ENCODE peak calls at places on chromosomes 3 and 15, in ten cellular contexts. U, S, O, B, G, L, Z, F, Q and T are unnamed samples.

GRCh38 chr3:152349397-152349796 is 80.7 kb downstream of the MBNL1 start:
- DNase-seq in U (no peak), S (no peak), O (no peak), B (no peak), G (no peak), L (no peak), Z (no peak), F (no peak), Q (no peak), T (no peak)

GRCh38 chr15:61951949-61952348 is 108.3 kb downstream of the VPS13C start:
- DNase-seq in U (no peak), S (peak; percentile 25), O (no peak), B (no peak), G (peak; percentile 5), L (no peak), Z (no peak), F (no peak), Q (no peak), T (no peak)

GRCh38 chr3:25468866-25469319 is 40.8 kb downstream of the RARB start:
- DNase-seq in U (peak; percentile 89), S (no peak), O (no peak), B (peak; percentile 14), G (no peak), L (no peak), Z (no peak), F (no peak), Q (peak; percentile 23), T (peak; percentile 84)

GRCh38 chr3:47824541-47825473 is 21.9 kb downstream of the DHX30 start:
- DNase-seq in U (peak; percentile 85), S (peak; percentile 80), O (no peak), B (peak; percentile 82), G (peak; percentile 93), L (peak; percentile 25), Z (no peak), F (peak; percentile 69), Q (peak; percentile 98), T (peak; percentile 73)

GRCh38 chr3:48656061-48656840 is 6.4 kb downstream of the CELSR3 start:
- DNase-seq in U (peak; percentile 89), S (peak; percentile 78), O (peak; percentile 93), B (peak; percentile 79), G (no peak), L (no peak), Z (peak; percentile 75), F (peak; percentile 35), Q (peak; percentile 58), T (no peak)

GRCh38 chr15:73872370-73872769 is 994 bp upstream of the TBC1D21 start:
- DNase-seq in U (no peak), S (no peak), O (no peak), B (no peak), G (no peak), L (no peak), Z (no peak), F (no peak), Q (no peak), T (no peak)

GRCh38 chr3:84136425-84136824 is 822.4 kb upstream of the CADM2 start:
- DNase-seq in U (no peak), S (no peak), O (no peak), B (no peak), G (no peak), L (no peak), Z (no peak), F (no peak), Q (no peak), T (no peak)

GRCh38 chr15:86236721-86237121 is 157.1 kb downstream of the AGBL1 start:
- DNase-seq in U (no peak), S (no peak), O (no peak), B (no peak), G (no peak), L (no peak), Z (peak; percentile 70), F (no peak), Q (no peak), T (no peak)

GRCh38 chr3:193796089-193796488 is 203.1 kb downstream of the OPA1 start:
- DNase-seq in U (no peak), S (no peak), O (no peak), B (no peak), G (no peak), L (no peak), Z (no peak), F (no peak), Q (no peak), T (peak; percentile 37)

GRCh38 chr3:32009101-32009500 is 27.6 kb downstream of the ZNF860 start:
- DNase-seq in U (no peak), S (no peak), O (no peak), B (no peak), G (no peak), L (no peak), Z (no peak), F (peak; percentile 28), Q (no peak), T (no peak)

GRCh38 chr3:149271669-149272068 is 50.0 kb upstream of the CP start:
- DNase-seq in U (no peak), S (no peak), O (peak; percentile 75), B (no peak), G (no peak), L (no peak), Z (no peak), F (no peak), Q (no peak), T (no peak)

GRCh38 chr3:126131881-126132750 is 48.2 kb upstream of the SLC41A3 start:
- DNase-seq in U (peak; percentile 49), S (peak; percentile 18), O (peak; percentile 75), B (peak; percentile 4), G (no peak), L (no peak), Z (no peak), F (no peak), Q (peak; percentile 7), T (peak; percentile 68)

GRCh38 chr3:126132751-126133511 is 47.5 kb downstream of the ALDH1L1 start:
- DNase-seq in U (no peak), S (peak; percentile 22), O (peak; percentile 79), B (peak; percentile 2), G (peak; percentile 10), L (no peak), Z (peak; percentile 33), F (no peak), Q (peak; percentile 16), T (peak; percentile 69)

GRCh38 chr3:126129408-126129891 is 45.5 kb upstream of the SLC41A3 start:
- DNase-seq in U (peak; percentile 73), S (peak; percentile 86), O (peak; percentile 86), B (peak; percentile 6), G (no peak), L (no peak), Z (no peak), F (no peak), Q (peak; percentile 29), T (peak; percentile 68)

GRCh38 chr3:126130081-126130855 is 46.3 kb upstream of the SLC41A3 start:
- DNase-seq in U (peak; percentile 47), S (peak; percentile 66), O (peak; percentile 91), B (peak; percentile 13), G (no peak), L (no peak), Z (no peak), F (no peak), Q (peak; percentile 4), T (peak; percentile 48)

DNA sequence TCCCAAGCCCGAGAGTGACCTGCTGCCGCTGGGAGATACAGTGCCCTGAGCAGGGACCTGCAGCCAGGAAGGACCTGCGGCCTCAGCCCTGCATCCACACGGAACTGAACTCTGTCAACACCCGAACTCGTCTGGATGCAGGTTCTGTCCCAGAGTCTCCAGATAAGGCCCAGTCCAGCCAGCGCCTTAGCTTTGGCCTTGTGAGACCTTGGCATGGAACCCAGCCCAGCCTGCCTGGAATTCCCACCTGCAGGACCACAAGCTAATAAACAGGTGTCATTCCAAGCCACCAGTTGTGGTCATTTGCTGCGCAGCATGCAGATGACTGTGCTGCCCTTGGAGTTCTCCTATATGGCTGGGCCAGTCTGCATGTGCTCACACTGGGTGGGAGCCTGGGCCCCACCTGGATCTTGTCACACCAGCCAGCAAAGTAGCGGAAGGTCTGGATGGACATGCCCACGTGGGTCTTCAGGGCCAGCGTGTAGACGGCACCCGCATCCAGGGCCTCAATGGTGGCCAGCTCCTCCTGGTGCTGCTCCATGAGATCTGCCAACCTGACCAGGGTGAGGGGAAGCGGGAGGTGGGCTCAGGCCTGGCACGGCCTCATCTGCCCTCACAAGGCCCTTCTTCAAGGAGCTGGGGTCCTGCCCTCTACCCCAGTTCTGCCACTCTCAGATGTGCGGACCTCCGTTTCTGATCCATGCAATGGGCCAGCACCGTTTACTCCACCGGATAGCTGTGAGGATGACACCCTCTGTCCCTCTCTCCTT is 47.2 kb upstream of the SLC41A3 start:
- DNase-seq in U (peak; percentile 44), S (peak; percentile 25), O (peak; percentile 74), B (peak; percentile 5), G (no peak), L (no peak), Z (no peak), F (no peak), Q (peak; percentile 2), T (peak; percentile 68)
- TF ChIP-seq EP300 in U (no peak), S (no peak), O (no peak), B (no peak), G (no peak), L (no peak), Z (no peak), F (no peak), Q (no peak), T (no peak)

DNA sequence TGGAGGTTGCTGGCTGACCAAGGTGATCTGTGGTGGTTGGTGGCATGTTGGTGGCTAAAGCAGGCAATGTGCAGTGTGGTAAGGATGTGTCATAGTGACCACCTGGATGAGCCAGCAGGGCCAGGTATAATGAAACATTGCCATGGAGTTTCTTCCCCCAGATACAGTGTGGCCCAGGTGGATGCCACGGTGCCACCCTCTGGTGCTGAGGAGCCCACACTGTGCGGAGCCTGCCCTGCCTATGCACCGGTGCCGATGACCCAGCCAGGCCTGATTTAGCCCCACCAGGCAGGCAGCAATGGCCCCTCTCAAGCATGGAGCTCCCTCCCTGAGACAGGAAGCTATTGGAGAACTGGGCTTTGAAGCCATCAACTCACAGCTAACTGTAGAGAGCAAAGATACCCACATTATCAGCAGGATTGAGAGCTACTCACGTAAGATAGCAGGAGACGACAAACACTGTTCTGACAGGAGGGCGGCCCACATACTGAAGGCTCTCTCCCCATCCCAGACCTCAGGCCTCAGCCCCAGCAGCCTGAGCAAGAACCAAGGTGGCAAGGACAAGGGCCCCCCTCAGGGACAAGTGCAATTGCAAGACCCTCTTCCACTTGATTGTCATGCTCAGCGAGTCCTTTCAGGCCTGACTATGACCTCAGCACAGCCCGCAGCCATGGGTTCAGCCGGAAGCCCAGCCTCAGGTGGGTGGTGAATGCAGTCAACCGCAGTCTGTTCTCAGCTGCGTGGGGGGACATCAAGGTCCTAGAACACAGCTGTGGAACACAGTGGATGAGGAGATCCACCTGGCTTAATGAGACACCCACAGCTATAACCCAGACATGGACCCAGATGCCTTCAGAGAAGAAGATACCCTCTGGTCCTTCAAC is 82.8 kb upstream of the CDV3 start:
- DNase-seq in U (no peak), S (no peak), O (peak; percentile 78), B (peak; percentile 71), G (no peak), L (peak; percentile 76), Z (no peak), F (no peak), Q (no peak), T (no peak)
- TF ChIP-seq POLR2AphosphoS5 in U (no peak), S (no peak), O (no peak), B (no peak), G (no peak), L (peak; percentile 70), Z (no peak), F (no peak), Q (no peak), T (no peak)

GRCh38 chr15:63473007-63473748 is 31.2 kb upstream of the USP3 start:
- DNase-seq in U (no peak), S (no peak), O (no peak), B (no peak), G (no peak), L (peak; percentile 94), Z (no peak), F (peak; percentile 85), Q (no peak), T (no peak)
- TF ChIP-seq EP300 in U (no peak), S (no peak), O (no peak), B (no peak), G (no peak), L (peak; percentile 52), Z (no peak), F (no peak), Q (no peak), T (no peak)

GRCh38 chr3:59766165-59766872 is 716.5 kb upstream of the CFAP20DC start:
- DNase-seq in U (no peak), S (no peak), O (no peak), B (no peak), G (no peak), L (no peak), Z (no peak), F (no peak), Q (no peak), T (no peak)
- TF ChIP-seq POLR2AphosphoS5 in U (peak; percentile 27), S (peak; percentile 69), O (no peak), B (peak; percentile 39), G (no peak), L (no peak), Z (no peak), F (no peak), Q (no peak), T (peak; percentile 77)